ENCODE peak calls at places on chromosomes 12 and 14, in ten cellular contexts. K is left ventricle myocardium inferior, G is AG04450, A is uterus, J is endodermal cell, Q is esophagus squamous epithelium, O is spleen, N is pancreas, M is RWPE2, Z is HepG2. L is an unnamed sample.

GRCh38 chr12:45775465-45775864 is 46.0 kb downstream of the ARID2 start:
- DNase-seq in K (no peak), N (no peak), G (no peak), Q (no peak), A (no peak), O (no peak), M (no peak), Z (no peak), J (no peak), L (no peak)

GRCh38 chr12:18411453-18411852 is 150.1 kb downstream of the PIK3C2G start:
- DNase-seq in J (no peak), G (no peak), K (no peak), O (no peak), M (no peak), A (no peak), Z (no peak), N (no peak), Q (no peak), L (no peak)

GRCh38 chr12:67434653-67435375 is 165.7 kb downstream of the CAND1 start:
- DNase-seq in K (no peak), J (peak; percentile 6), O (no peak), N (no peak), M (no peak), Q (no peak), Z (peak; percentile 46), A (peak; percentile 22), G (peak; percentile 93), L (no peak)

GRCh38 chr12:11823043-11823442 is 173.6 kb downstream of the ETV6 start:
- DNase-seq in Z (no peak), O (no peak), K (no peak), G (peak; percentile 44), N (no peak), Q (no peak), M (no peak), J (no peak), A (no peak), L (no peak)

GRCh38 chr12:91836264-91836663 is 309.4 kb downstream of the BTG1 start:
- DNase-seq in Z (no peak), A (no peak), G (no peak), Q (no peak), K (no peak), J (no peak), N (no peak), O (no peak), M (no peak), L (no peak)

GRCh38 chr12:14505626-14506596 is 61.8 kb downstream of the PLBD1 start:
- DNase-seq in J (no peak), N (no peak), Q (no peak), K (no peak), Z (no peak), G (no peak), O (no peak), M (no peak), A (no peak), L (no peak)

GRCh38 chr12:30794591-30795409 is 40.0 kb upstream of the CAPRIN2 start:
- DNase-seq in Q (no peak), O (no peak), K (no peak), J (no peak), N (no peak), A (no peak), M (peak; percentile 73), G (no peak), Z (peak; percentile 67), L (no peak)

GRCh38 chr14:68633131-68633991 is 159.5 kb downstream of the ZFP36L1 start:
- DNase-seq in A (no peak), O (no peak), N (no peak), K (peak; percentile 63), J (peak; percentile 30), Z (no peak), M (no peak), G (no peak), Q (no peak), L (no peak)

GRCh38 chr14:96424104-96424989 is 32.4 kb downstream of the AK7 start:
- DNase-seq in K (no peak), J (no peak), N (peak; percentile 26), G (peak; percentile 46), Q (no peak), Z (peak; percentile 71), O (peak; percentile 83), A (peak; percentile 16), M (no peak), L (peak; percentile 81)

GRCh38 chr12:103208006-103208405 is 250.5 kb downstream of the ASCL1 start:
- DNase-seq in O (no peak), Z (no peak), G (no peak), A (no peak), K (no peak), N (no peak), J (no peak), M (no peak), Q (no peak), L (no peak)

GRCh38 chr14:99266181-99267178 is 5.5 kb downstream of the BCL11B start:
- DNase-seq in J (peak; percentile 93), A (peak; percentile 74), Q (no peak), Z (peak; percentile 24), G (peak; percentile 13), M (no peak), O (peak; percentile 93), K (peak; percentile 68), N (peak; percentile 75), L (peak; percentile 74)

GRCh38 chr12:32053881-32054624 is 52.6 kb upstream of the BICD1 start:
- DNase-seq in O (no peak), Z (peak; percentile 28), A (no peak), G (no peak), N (no peak), J (no peak), K (no peak), Q (no peak), M (no peak), L (no peak)

GRCh38 chr12:131452444-131452860 is 258.4 kb upstream of the SFSWAP start:
- DNase-seq in M (no peak), O (peak; percentile 51), J (peak; percentile 90), Z (peak; percentile 15), A (no peak), G (no peak), N (no peak), K (no peak), Q (no peak), L (peak; percentile 44)

GRCh38 chr12:6954754-6955461 is 3.8 kb downstream of the PTPN6 start:
- DNase-seq in Q (no peak), K (peak; percentile 6), O (peak; percentile 81), G (no peak), J (no peak), Z (no peak), A (no peak), M (peak; percentile 39), N (peak; percentile 12), L (no peak)

GRCh38 chr12:10130042-10130441 is at the start of gene CLEC7A:
- DNase-seq in K (no peak), G (no peak), O (no peak), N (no peak), Q (no peak), Z (no peak), M (no peak), A (no peak), J (no peak), L (peak; percentile 14)

GRCh38 chr14:71742491-71742890 is 189.7 kb upstream of the RGS6 start:
- DNase-seq in J (no peak), O (no peak), G (no peak), Z (no peak), Q (no peak), K (no peak), M (no peak), N (no peak), A (no peak), L (no peak)

GRCh38 chr12:80157640-80158039 is 58.3 kb downstream of the OTOGL start:
- DNase-seq in N (no peak), Z (no peak), K (no peak), M (no peak), A (no peak), G (no peak), O (no peak), Q (no peak), J (no peak), L (no peak)

GRCh38 chr12:21585485-21585884 is 19.2 kb downstream of the GYS2 start:
- DNase-seq in Q (no peak), A (no peak), K (no peak), J (no peak), N (no peak), G (no peak), Z (no peak), O (no peak), M (no peak), L (no peak)

GRCh38 chr12:55713721-55714120 is 2.1 kb upstream of the BLOC1S1 start:
- DNase-seq in A (no peak), O (no peak), Q (no peak), J (no peak), K (no peak), Z (no peak), M (no peak), G (no peak), N (no peak), L (no peak)

DNA sequence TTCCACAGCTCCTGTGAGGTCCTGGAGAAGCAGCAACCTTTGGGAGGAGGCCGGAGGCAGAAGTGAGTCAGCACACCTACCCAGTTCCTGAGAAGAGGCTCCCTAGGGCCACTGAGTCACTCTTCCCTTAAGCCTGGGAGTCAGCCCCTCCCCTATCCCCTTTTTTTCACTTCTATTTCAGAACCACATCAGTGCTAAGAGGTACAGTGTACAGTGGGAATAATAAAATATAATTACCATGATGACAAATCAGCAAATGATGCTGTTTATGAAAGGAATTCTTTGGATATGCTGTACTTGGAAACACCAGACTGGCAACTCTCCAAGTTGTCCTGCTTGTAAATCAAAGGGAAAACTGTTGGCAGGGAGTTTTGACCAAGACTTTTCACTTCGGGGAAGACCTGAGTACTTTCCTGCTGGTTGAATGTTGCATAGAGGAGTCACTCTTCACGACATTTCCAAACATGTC is 7.8 kb upstream of the TBPL2 start:
- DNase-seq in M (peak; percentile 98), N (no peak), Q (no peak), Z (no peak), O (no peak), J (no peak), G (peak; percentile 89), K (no peak), A (no peak), L (peak; percentile 36)
- H3K27ac ChIP-seq in M (peak overlapping the region; percentile 85), N (no peak overlapping the region), Q (peak overlapping the region; percentile 51), Z (no peak overlapping the region), O (no peak overlapping the region), J (no peak overlapping the region), G (peak overlapping the region; percentile 78), K (no peak overlapping the region), A (no peak overlapping the region), L (no peak overlapping the region)

GRCh38 chr12:126355346-126355745 is 1290.1 kb downstream of the AACS start:
- DNase-seq in J (no peak), N (no peak), K (no peak), O (no peak), Z (no peak), G (no peak), A (no peak), M (no peak), Q (no peak), L (no peak)
- H3K27ac ChIP-seq in J (no peak overlapping the region), N (no peak overlapping the region), K (no peak overlapping the region), O (no peak overlapping the region), Z (no peak overlapping the region), G (no peak overlapping the region), A (no peak overlapping the region), M (no peak overlapping the region), Q (no peak overlapping the region), L (no peak overlapping the region)

GRCh38 chr12:109538191-109538863 is 35.0 kb downstream of the MMAB start:
- DNase-seq in J (no peak), N (no peak), O (no peak), Q (no peak), G (no peak), A (no peak), K (no peak), Z (no peak), M (no peak), L (no peak)
- H3K27ac ChIP-seq in J (no peak overlapping the region), N (no peak overlapping the region), O (no peak overlapping the region), Q (no peak overlapping the region), G (peak overlapping the region; percentile 21), A (no peak overlapping the region), K (no peak overlapping the region), Z (no peak overlapping the region), M (no peak overlapping the region), L (no peak overlapping the region)

GRCh38 chr14:89654998-89655397 is 238.0 kb upstream of the FOXN3 start:
- DNase-seq in O (no peak), A (no peak), K (no peak), Q (no peak), G (no peak), J (no peak), Z (no peak), M (no peak), N (no peak), L (no peak)
- H3K27ac ChIP-seq in O (no peak overlapping the region), A (no peak overlapping the region), K (no peak overlapping the region), Q (no peak overlapping the region), G (no peak overlapping the region), J (no peak overlapping the region), Z (no peak overlapping the region), M (no peak overlapping the region), N (no peak overlapping the region), L (no peak overlapping the region)

L was measured in small intestine.